ENCODE peak calls at places on chromosomes 13 and 19, in six cellular contexts. Q, B, F, S, V and Z are unnamed samples.

GRCh38 chr13:107238262-107238661 is 670.3 kb upstream of the ARGLU1 start:
- DNase-seq in Q (no peak), F (no peak), V (no peak), B (no peak), S (no peak), Z (no peak)

GRCh38 chr13:33116321-33117010 is 100.2 kb downstream of the KL start:
- DNase-seq in Q (no peak), F (no peak), S (no peak), V (no peak), B (no peak), Z (no peak)

GRCh38 chr19:36837902-36838783 is at the start of gene ZNF790:
- DNase-seq in Q (peak; percentile 72), V (peak; percentile 96), F (peak; percentile 75), S (peak; percentile 87), B (peak; percentile 70), Z (peak; percentile 89)

GRCh38 chr19:30224689-30225606 is 147.2 kb upstream of the ZNF536 start:
- DNase-seq in S (no peak), F (no peak), B (no peak), Q (no peak), V (no peak), Z (peak; percentile 49)

GRCh38 chr13:99774644-99775043 is 196.9 kb downstream of the ZIC5 start:
- DNase-seq in V (no peak), F (no peak), Q (no peak), S (no peak), B (no peak), Z (no peak)

GRCh38 chr19:43152217-43152616 is 34.1 kb downstream of the PSG5 start:
- DNase-seq in Q (no peak), V (no peak), F (no peak), S (no peak), B (no peak), Z (no peak)

GRCh38 chr13:102693250-102693649 is 1.6 kb downstream of the METTL21C start:
- DNase-seq in F (no peak), V (no peak), Q (no peak), B (no peak), S (no peak), Z (no peak)

GRCh38 chr13:60312851-60313505 is 84.0 kb upstream of the TDRD3 start:
- DNase-seq in F (no peak), Q (no peak), S (peak; percentile 7), V (no peak), B (no peak), Z (no peak)

GRCh38 chr19:16571283-16571682 is 932 bp downstream of the SLC35E1 start:
- DNase-seq in F (no peak), B (no peak), S (no peak), Q (no peak), V (no peak), Z (no peak)

GRCh38 chr13:73740681-73741080 is 393.5 kb downstream of the KLF12 start:
- DNase-seq in V (no peak), S (peak; percentile 12), F (no peak), Q (no peak), B (no peak), Z (no peak)

GRCh38 chr13:51998723-51999471 is 12.4 kb downstream of the ATP7B start:
- DNase-seq in B (no peak), Q (no peak), F (no peak), V (no peak), S (no peak), Z (no peak)

GRCh38 chr19:12726988-12727316 is 3.2 kb upstream of the TNPO2 start:
- DNase-seq in S (no peak), F (no peak), V (no peak), Q (no peak), B (no peak), Z (no peak)

GRCh38 chr13:88085036-88085435 is 413.9 kb downstream of the SLITRK5 start:
- DNase-seq in F (no peak), Q (no peak), B (no peak), S (no peak), V (no peak), Z (no peak)

GRCh38 chr13:48817166-48817802 is 158.4 kb upstream of the FNDC3A start:
- DNase-seq in B (no peak), Q (no peak), F (no peak), S (no peak), V (no peak), Z (no peak)

GRCh38 chr19:15563325-15563794 is 51.7 kb upstream of the CYP4F8 start:
- DNase-seq in V (peak; percentile 74), F (no peak), B (no peak), Q (no peak), S (no peak), Z (no peak)

GRCh38 chr13:48096670-48097069 is 1.8 kb upstream of the MED4 start:
- DNase-seq in S (no peak), V (no peak), Q (no peak), F (no peak), B (no peak), Z (no peak)

GRCh38 chr13:43232866-43233265 is 209.5 kb downstream of the DNAJC15 start:
- DNase-seq in B (no peak), Q (no peak), V (no peak), S (peak; percentile 33), F (no peak), Z (no peak)

GRCh38 chr19:7787141-7787540 is 24.1 kb downstream of the CLEC4M start:
- DNase-seq in F (no peak), B (no peak), Q (no peak), S (no peak), V (no peak), Z (no peak)

GRCh38 chr13:26310003-26310402 is 56.1 kb downstream of the CDK8 start:
- DNase-seq in S (no peak), F (no peak), V (no peak), B (no peak), Q (no peak), Z (no peak)

GRCh38 chr19:31513841-31514240 is 164.6 kb upstream of the TSHZ3 start:
- DNase-seq in Q (no peak), B (no peak), S (no peak), F (no peak), V (no peak), Z (peak; percentile 8)

GRCh38 chr13:98254541-98254940 is 77.5 kb upstream of the RNF113B start:
- DNase-seq in Q (no peak), F (no peak), V (no peak), B (no peak), S (no peak), Z (no peak)

GRCh38 chr19:35400773-35401100 is 29.9 kb downstream of the GPR42 start:
- DNase-seq in V (peak; percentile 30), S (no peak), F (no peak), Q (no peak), B (no peak), Z (no peak)

GRCh38 chr19:42250666-42251531 is 4.0 kb downstream of the ERF start:
- DNase-seq in F (no peak), Q (no peak), S (no peak), V (no peak), B (no peak), Z (no peak)

GRCh38 chr13:34174671-34175145 is 356.8 kb downstream of the RFC3 start:
- DNase-seq in V (no peak), Q (no peak), S (no peak), B (no peak), F (no peak), Z (no peak)

GRCh38 chr19:45766293-45766918 is 2.6 kb downstream of the SIX5 start:
- DNase-seq in F (no peak), Q (no peak), V (no peak), B (no peak), S (no peak), Z (no peak)

GRCh38 chr13:72693832-72694231 is 33.6 kb downstream of the MZT1 start:
- DNase-seq in V (no peak), Q (no peak), F (no peak), B (no peak), S (no peak), Z (no peak)

GRCh38 chr13:67119481-67119883 is 110.7 kb downstream of the PCDH9 start:
- DNase-seq in V (no peak), S (peak; percentile 93), B (no peak), F (no peak), Q (no peak), Z (no peak)

GRCh38 chr13:99258210-99258860 is at the start of gene GPR18:
- DNase-seq in B (no peak), Q (no peak), V (no peak), F (no peak), S (no peak), Z (no peak)

GRCh38 chr19:10412257-10412977 is 7.9 kb upstream of the PDE4A start:
- DNase-seq in V (no peak), S (no peak), F (no peak), Q (no peak), B (no peak), Z (no peak)